ENCODE peak calls at places on chromosomes 1 and 21, in seven cellular contexts. F is hypothalamus, T is AG09309, C is DMS79, V is amniotic stem cell, U is amygdala, B is colonic mucosa. E is an unnamed sample.

GRCh38 chr1:77287535-77287934 is 5.7 kb downstream of the AK5 start:
- DNase-seq in C (no peak), F (no peak), B (no peak), V (no peak), U (no peak), T (no peak), E (no peak)

GRCh38 chr1:180252638-180253536 is 22.8 kb downstream of the LHX4 start:
- DNase-seq in T (no peak), B (peak; percentile 86), V (no peak), F (peak; percentile 23), C (no peak), U (no peak), E (no peak)

GRCh38 chr1:15173863-15174614 is 20.5 kb downstream of the TMEM51 start:
- DNase-seq in F (no peak), V (no peak), U (no peak), C (no peak), T (no peak), B (peak; percentile 74), E (no peak)

GRCh38 chr1:66981679-66982078 is 56.9 kb downstream of the MIER1 start:
- DNase-seq in U (no peak), T (no peak), F (peak; percentile 12), C (no peak), V (no peak), B (peak; percentile 50), E (no peak)

GRCh38 chr1:155940531-155940992 is 876 bp upstream of the RXFP4 start:
- DNase-seq in B (peak; percentile 79), C (no peak), U (no peak), T (no peak), V (no peak), F (no peak), E (no peak)

GRCh38 chr1:53902235-53902920 is 8.4 kb downstream of the DIO1 start:
- DNase-seq in F (no peak), V (no peak), U (no peak), B (no peak), C (no peak), T (no peak), E (no peak)

GRCh38 chr1:54377040-54377691 is 29.0 kb downstream of the SSBP3 start:
- DNase-seq in U (no peak), F (no peak), B (no peak), C (no peak), T (no peak), V (no peak), E (no peak)

GRCh38 chr1:1429671-1430073 is 5.8 kb upstream of the VWA1 start:
- DNase-seq in F (no peak), V (no peak), C (no peak), U (no peak), T (no peak), B (no peak), E (no peak)

GRCh38 chr1:244092293-244093264 is 41.5 kb downstream of the ZBTB18 start:
- DNase-seq in T (no peak), U (no peak), C (no peak), B (peak; percentile 56), F (no peak), V (no peak), E (no peak)

GRCh38 chr1:69244211-69244610 is 323.5 kb upstream of the LRRC7 start:
- DNase-seq in C (no peak), F (no peak), V (no peak), U (no peak), T (no peak), B (no peak), E (no peak)

GRCh38 chr1:29832471-29832870 is 596.1 kb downstream of the PTPRU start:
- DNase-seq in V (no peak), C (no peak), T (no peak), B (no peak), U (no peak), F (no peak), E (no peak)

GRCh38 chr21:44965251-44966022 is 25.6 kb downstream of the SLX9 start:
- DNase-seq in U (no peak), F (no peak), T (peak; percentile 20), V (no peak), C (no peak), B (no peak), E (no peak)

GRCh38 chr1:85259118-85259865 is at the start of gene C1orf52:
- DNase-seq in U (peak; percentile 83), T (no peak), C (peak; percentile 85), B (peak; percentile 97), F (peak; percentile 98), V (peak; percentile 85), E (peak; percentile 84)

E was measured in AG09319.